ENCODE peak calls at places on chromosome 6, in four cellular contexts. A, B, Z and O are unnamed samples. For H3K27me3, the result is how much of the 10 kb centered on the place peaks cover.

GRCh38 chr6:34810936-34811632 is 19.2 kb downstream of the BLTP3A start:
- ATAC-seq in A (no peak), B (peak), Z (peak), O (no peak)

GRCh38 chr6:76817429-76817828 is 645.9 kb downstream of the HTR1B start:
- ATAC-seq in A (no peak), B (no peak), Z (no peak), O (no peak)

GRCh38 chr6:160054913-160055312 is 66.7 kb upstream of the SLC22A1 start:
- ATAC-seq in A (no peak), B (no peak), Z (no peak), O (no peak)

GRCh38 chr6:26550250-26550993 is 12.3 kb downstream of the HMGN4 start:
- ATAC-seq in A (peak), B (peak), Z (no peak), O (peak)

GRCh38 chr6:121503633-121504032 is 68.2 kb downstream of the GJA1 start:
- ATAC-seq in A (no peak), B (no peak), Z (no peak), O (peak)

GRCh38 chr6:3405679-3406078 is 51.2 kb downstream of the SLC22A23 start:
- ATAC-seq in A (no peak), B (no peak), Z (no peak), O (peak)

GRCh38 chr6:79610301-79611009 is 20.7 kb upstream of the SH3BGRL2 start:
- ATAC-seq in A (no peak), B (no peak), Z (no peak), O (no peak)

GRCh38 chr6:95768539-95768938 is 191.2 kb downstream of the MANEA start:
- ATAC-seq in A (peak), B (peak), Z (peak), O (no peak)

GRCh38 chr6:113786168-113786567 is 71.0 kb upstream of the MARCKS start:
- ATAC-seq in A (no peak), B (no peak), Z (no peak), O (no peak)

GRCh38 chr6:45923831-45924391 is 91.7 kb downstream of the CLIC5 start:
- ATAC-seq in A (no peak), B (no peak), Z (peak), O (no peak)

GRCh38 chr6:101439790-101440189 is 46.3 kb downstream of the GRIK2 start:
- ATAC-seq in A (no peak), B (no peak), Z (no peak), O (no peak)

GRCh38 chr6:148795563-148795962 is 48.7 kb downstream of the UST start:
- ATAC-seq in A (no peak), B (no peak), Z (no peak), O (no peak)

GRCh38 chr6:159094444-159095252 is 49.9 kb upstream of the TAGAP start:
- ATAC-seq in A (peak), B (no peak), Z (no peak), O (no peak)

DNA sequence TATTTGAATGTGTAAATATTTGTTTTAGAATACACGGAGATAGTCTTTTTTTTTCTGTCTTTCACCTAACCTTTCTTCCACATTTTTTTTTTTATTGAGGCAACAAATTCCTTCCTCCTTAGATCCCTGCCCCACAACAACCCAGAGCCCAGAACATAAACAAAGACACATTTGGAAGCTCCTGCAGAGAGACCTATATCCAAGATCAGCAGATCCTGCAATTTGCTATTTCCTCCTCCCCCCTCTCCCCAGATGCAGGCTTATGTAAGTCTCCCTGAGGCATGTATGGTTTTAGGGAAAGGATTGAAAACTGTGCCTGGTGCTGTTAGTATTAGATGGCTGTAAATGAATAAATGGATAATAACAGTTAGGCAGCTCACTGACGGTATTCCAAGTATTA is 608.2 kb upstream of the CITED2 start:
- ATAC-seq in A (peak), B (no peak), Z (no peak), O (no peak)
- TF ChIP-seq POLR2AphosphoS5 in A (no peak), B (no peak), Z (no peak), O (no peak)

GRCh38 chr6:154347981-154348380 is 8.6 kb downstream of the IPCEF1 start:
- ATAC-seq in A (no peak), B (no peak), Z (no peak), O (no peak)
- H3K27me3 ChIP-seq in A (under half), B (under half), Z (under half), O (under half)

GRCh38 chr6:107729098-107729497 is 95.0 kb downstream of the SCML4 start:
- ATAC-seq in A (peak), B (peak), Z (peak), O (no peak)
- TF ChIP-seq POLR2AphosphoS5 in A (no peak), B (no peak), Z (no peak), O (no peak)

GRCh38 chr6:149987602-149988107 is 23.9 kb downstream of the ULBP1 start:
- ATAC-seq in A (no peak), B (no peak), Z (no peak), O (no peak)

GRCh38 chr6:149991838-149992237 is 28.1 kb downstream of the ULBP1 start:
- ATAC-seq in A (no peak), B (no peak), Z (no peak), O (no peak)

GRCh38 chr6:149990109-149990671 is 26.4 kb downstream of the ULBP1 start:
- ATAC-seq in A (peak), B (peak), Z (no peak), O (no peak)

GRCh38 chr6:149988550-149989336 is 25.0 kb downstream of the ULBP1 start:
- ATAC-seq in A (peak), B (no peak), Z (no peak), O (no peak)

GRCh38 chr6:149990672-149991402 is 27.1 kb downstream of the ULBP1 start:
- ATAC-seq in A (peak), B (peak), Z (no peak), O (no peak)
- H3K27me3 ChIP-seq in A (half or more), B (under half), Z (under half), O (half or more)

GRCh38 chr6:11213305-11214106 is 19.0 kb downstream of the NEDD9 start:
- ATAC-seq in A (peak), B (no peak), Z (no peak), O (no peak)
- TF ChIP-seq POLR2AphosphoS5 in A (no peak), B (no peak), Z (no peak), O (peak)

DNA sequence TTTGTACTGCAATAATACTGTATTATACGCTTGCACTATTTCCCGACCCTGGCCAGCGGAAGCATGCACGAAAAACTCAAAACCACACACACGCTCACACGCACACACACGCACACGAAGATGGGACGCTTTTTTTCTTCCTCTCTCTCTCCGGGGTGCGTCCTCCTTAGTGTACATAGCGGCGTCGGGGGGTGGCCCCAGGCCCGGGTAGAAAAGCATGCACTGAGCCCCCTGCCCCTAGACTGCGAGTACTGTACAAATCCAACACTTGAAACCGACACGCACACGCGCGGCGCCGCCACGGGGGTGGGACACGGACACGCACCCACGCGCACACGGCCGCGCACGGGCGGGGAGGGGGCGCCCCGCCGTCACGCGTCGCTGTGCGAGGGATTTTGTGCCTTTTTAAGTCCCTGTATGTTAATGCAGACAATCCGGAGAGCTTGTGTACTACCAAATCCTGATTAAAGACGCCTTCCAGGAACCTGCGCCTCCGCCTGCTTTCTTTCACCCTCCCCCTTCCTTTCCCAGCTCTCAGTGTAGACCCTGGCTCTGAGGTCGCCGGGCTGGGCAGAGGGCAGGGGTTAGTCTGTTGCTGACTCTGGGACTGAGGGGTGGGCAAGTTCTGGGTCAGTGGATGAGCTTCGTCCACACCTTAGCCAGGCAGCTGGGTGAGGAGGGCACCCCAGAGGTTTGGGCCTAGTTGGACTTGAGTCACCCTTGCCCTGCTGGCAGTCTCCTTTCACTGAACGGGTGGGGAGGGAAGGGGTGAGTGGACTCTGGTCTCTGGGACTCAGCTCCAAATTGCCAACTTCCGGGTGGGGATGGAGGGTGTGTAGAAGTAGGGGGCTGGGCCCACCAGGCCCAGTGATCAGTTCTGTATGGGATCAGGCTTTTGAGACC is 21.6 kb upstream of the SLC22A7 start:
- ATAC-seq in A (peak), B (peak), Z (no peak), O (no peak)
- H3K27me3 ChIP-seq in A (half or more), B (under half), Z (under half), O (under half)